ENCODE peak calls at places on chromosomes 3 and 15, in seven cellular contexts. J, R, Y, U, A, O and P are unnamed samples.

GRCh38 chr15:72319360-72319984 is 485 bp downstream of the CELF6 start:
- DNase-seq in O (peak), Y (no peak), A (peak), U (peak), J (peak), R (peak), P (peak)

GRCh38 chr3:13192471-13193213 is 119.4 kb upstream of the IQSEC1 start:
- DNase-seq in J (peak), Y (no peak), R (no peak), O (no peak), U (no peak), A (peak), P (peak)

GRCh38 chr3:41682996-41683395 is 278.9 kb downstream of the ULK4 start:
- DNase-seq in U (no peak), Y (no peak), R (no peak), J (no peak), O (peak), A (no peak), P (no peak)

GRCh38 chr3:123608263-123608937 is 23.5 kb upstream of the HACD2 start:
- DNase-seq in O (no peak), R (no peak), Y (no peak), A (no peak), J (no peak), U (no peak), P (no peak)

GRCh38 chr3:153927107-153927506 is 194.1 kb upstream of the ARHGEF26 start:
- DNase-seq in O (peak), R (peak), Y (no peak), A (no peak), U (no peak), J (no peak), P (peak)

GRCh38 chr3:65177879-65178484 is 490.2 kb upstream of the ADAMTS9 start:
- DNase-seq in A (no peak), Y (no peak), R (no peak), U (no peak), J (no peak), O (peak), P (no peak)

GRCh38 chr3:191743283-191743682 is 282.3 kb downstream of the PYDC2 start:
- DNase-seq in J (no peak), O (no peak), U (no peak), R (no peak), A (no peak), Y (no peak), P (no peak)

GRCh38 chr3:191523099-191523498 is 62.1 kb downstream of the PYDC2 start:
- DNase-seq in Y (no peak), A (no peak), J (no peak), O (no peak), U (no peak), R (no peak), P (no peak)

GRCh38 chr3:53677406-53677805 is 168.8 kb downstream of the CHDH start:
- DNase-seq in Y (no peak), J (peak), O (no peak), A (peak), U (no peak), R (no peak), P (peak)

GRCh38 chr15:44094776-44095175 is 100.3 kb downstream of the FRMD5 start:
- DNase-seq in J (no peak), R (no peak), O (no peak), Y (no peak), U (no peak), A (no peak), P (no peak)